ENCODE peak calls at places on chromosomes 3 and 15, in seven cellular contexts. Q is heart right ventricle, B is K562, Z is IMR-90, N is GM10248, E is dorsolateral prefrontal cortex, O is B cell. W is an unnamed sample.

GRCh38 chr3:119206611-119207511 is 33.5 kb downstream of the UPK1B start:
- DNase-seq in Q (no peak), N (no peak), Z (no peak), E (no peak), B (peak; percentile 2), O (no peak), W (no peak)

GRCh38 chr3:194756460-194757355 is 71.0 kb downstream of the FAM43A start:
- DNase-seq in E (peak; percentile 92), N (no peak), Q (no peak), B (peak; percentile 11), Z (no peak), O (no peak), W (no peak)

GRCh38 chr3:45986303-45986982 is 9.2 kb downstream of the FYCO1 start:
- DNase-seq in O (no peak), B (peak; percentile 29), N (no peak), E (no peak), Q (peak; percentile 71), Z (peak; percentile 87), W (peak; percentile 58)

GRCh38 chr3:196969660-196970546 is 1.3 kb upstream of the PIGZ start:
- DNase-seq in O (peak; percentile 61), N (peak; percentile 89), E (no peak), Z (peak; percentile 35), Q (peak; percentile 27), B (peak; percentile 82), W (peak; percentile 44)

GRCh38 chr3:55333041-55333440 is 154.1 kb downstream of the WNT5A start:
- DNase-seq in O (no peak), Q (no peak), E (no peak), Z (peak; percentile 35), N (no peak), B (no peak), W (peak; percentile 56)

GRCh38 chr15:65331811-65332210 is 27.3 kb downstream of the RNU5B-1 start:
- DNase-seq in Q (no peak), Z (no peak), O (no peak), N (no peak), B (no peak), E (no peak), W (no peak)

GRCh38 chr3:4571690-4572334 is 78.7 kb downstream of the ITPR1 start:
- DNase-seq in E (no peak), B (peak; percentile 52), Z (no peak), N (no peak), Q (no peak), O (no peak), W (peak; percentile 8)

GRCh38 chr15:25173241-25174028 is 218.6 kb downstream of the SNRPN start:
- DNase-seq in Z (no peak), B (no peak), Q (peak; percentile 1), E (no peak), O (no peak), N (no peak), W (no peak)

GRCh38 chr3:187072582-187072981 is 66.7 kb downstream of the RPL39L start:
- DNase-seq in N (no peak), B (peak; percentile 20), Q (no peak), O (no peak), E (no peak), Z (no peak), W (no peak)

GRCh38 chr15:82297546-82297945 is 34.9 kb downstream of the SAXO2 start:
- DNase-seq in B (no peak), Z (no peak), Q (no peak), N (no peak), O (no peak), E (no peak), W (no peak)

GRCh38 chr3:132550579-132551305 is 46.3 kb upstream of the ACKR4 start:
- DNase-seq in N (no peak), B (peak; percentile 6), O (no peak), E (no peak), Z (peak; percentile 26), Q (peak; percentile 29), W (peak; percentile 74)

GRCh38 chr15:57323806-57324589 is 52.3 kb upstream of the CGNL1 start:
- DNase-seq in O (no peak), Q (no peak), B (peak; percentile 97), N (peak; percentile 49), Z (peak; percentile 60), E (no peak), W (peak; percentile 94)

GRCh38 chr3:130834476-130834875 is 59.4 kb upstream of the ATP2C1 start:
- DNase-seq in E (no peak), N (no peak), Z (peak; percentile 7), Q (no peak), B (no peak), O (no peak), W (peak; percentile 48)

DNA sequence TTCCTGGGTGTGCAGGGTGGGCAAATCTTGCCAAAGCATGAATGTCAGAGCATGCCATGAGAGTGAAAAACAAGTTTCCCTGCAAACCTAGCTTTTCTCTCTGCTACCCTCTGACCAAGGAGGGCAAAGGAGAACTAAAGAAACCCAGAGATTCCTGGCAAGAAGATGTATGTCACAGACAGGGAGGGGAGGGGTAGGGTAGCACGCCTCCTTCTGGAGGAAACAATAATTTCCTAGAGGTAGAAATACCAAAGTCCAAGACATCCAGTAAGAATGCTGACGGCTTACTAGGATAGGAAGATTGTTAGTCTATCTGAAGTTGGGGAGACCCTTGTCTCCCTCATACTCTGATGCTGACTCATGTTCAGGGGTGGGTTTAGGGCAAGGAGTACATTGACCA is 203.9 kb downstream of the NR1D2 start:
- DNase-seq in Q (no peak), Z (no peak), B (peak; percentile 29), E (no peak), O (no peak), N (no peak), W (peak; percentile 36)
- TF ChIP-seq CTCF in Q (no peak), Z (no peak), B (peak; percentile 48), E (no peak), O (no peak), N (no peak), W (peak; percentile 46)

GRCh38 chr3:81393251-81393650 is 368.2 kb downstream of the GBE1 start:
- DNase-seq in E (no peak), O (no peak), N (no peak), Z (no peak), B (no peak), Q (no peak), W (peak; percentile 3)

GRCh38 chr3:81394656-81395055 is 366.8 kb downstream of the GBE1 start:
- DNase-seq in Z (no peak), B (no peak), N (no peak), O (no peak), Q (no peak), E (no peak), W (no peak)

DNA sequence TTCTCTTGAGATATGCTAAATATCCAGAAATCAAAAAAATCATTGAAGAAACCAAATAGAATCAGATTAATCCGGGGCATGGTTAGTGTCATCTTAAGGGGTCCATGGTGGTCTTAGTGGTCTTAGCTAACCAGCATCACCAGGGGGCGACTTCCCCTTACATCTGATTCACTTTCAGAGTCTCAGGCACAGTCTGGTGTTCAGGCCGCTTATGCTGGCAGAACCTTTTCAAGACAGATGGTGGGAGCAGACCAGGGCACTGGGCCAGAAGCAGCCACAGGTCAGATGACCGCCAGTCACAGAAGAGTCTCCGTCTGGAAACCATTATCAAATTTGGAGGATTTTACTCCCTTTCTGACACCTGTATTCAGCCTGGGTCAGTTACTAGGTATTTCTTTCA is 365.7 kb downstream of the GBE1 start:
- DNase-seq in O (no peak), N (no peak), Z (no peak), E (no peak), Q (no peak), B (peak; percentile 0), W (no peak)
- TF ChIP-seq CTCF in O (no peak), N (no peak), Z (peak; percentile 2), E (no peak), Q (no peak), B (no peak), W (no peak)

DNA sequence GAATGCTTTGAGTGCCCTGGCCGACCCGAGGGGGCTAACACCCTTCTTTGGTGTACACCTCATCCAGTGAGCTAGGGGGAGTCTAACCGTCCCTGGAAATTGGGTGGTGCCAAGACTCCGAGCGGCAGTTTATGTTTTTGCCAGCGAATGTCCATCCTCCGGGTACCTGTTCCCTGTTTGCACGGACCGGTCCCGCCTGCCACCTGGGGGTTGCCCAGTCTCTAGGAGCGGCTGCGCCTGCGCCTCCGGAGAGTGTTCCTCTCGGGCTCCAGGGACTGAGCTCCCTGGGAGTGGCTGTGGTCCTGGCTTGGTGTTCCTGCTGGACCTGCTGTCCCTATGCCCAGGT is 913 bp upstream of the WNT7A start:
- DNase-seq in B (no peak), E (no peak), Z (no peak), Q (no peak), N (no peak), O (no peak), W (no peak)
- TF ChIP-seq CTCF in B (no peak), E (no peak), Z (no peak), Q (no peak), N (no peak), O (no peak), W (no peak)

GRCh38 chr15:39438795-39439577 is 141.9 kb upstream of the THBS1 start:
- DNase-seq in O (no peak), Q (no peak), N (no peak), E (peak; percentile 11), B (peak; percentile 15), Z (peak; percentile 40), W (no peak)
- TF ChIP-seq CTCF in O (no peak), Q (no peak), N (no peak), E (no peak), B (peak; percentile 11), Z (peak; percentile 9), W (peak; percentile 18)

GRCh38 chr15:42273099-42273899 is at the start of the genes GANC and TMEM87A:
- DNase-seq in O (peak; percentile 97), B (peak; percentile 99), E (peak; percentile 97), Q (peak; percentile 98), Z (peak; percentile 99), N (peak; percentile 93), W (peak; percentile 99)
- TF ChIP-seq CTCF in O (no peak), B (peak; percentile 1), E (no peak), Q (no peak), Z (no peak), N (no peak), W (no peak)

DNA sequence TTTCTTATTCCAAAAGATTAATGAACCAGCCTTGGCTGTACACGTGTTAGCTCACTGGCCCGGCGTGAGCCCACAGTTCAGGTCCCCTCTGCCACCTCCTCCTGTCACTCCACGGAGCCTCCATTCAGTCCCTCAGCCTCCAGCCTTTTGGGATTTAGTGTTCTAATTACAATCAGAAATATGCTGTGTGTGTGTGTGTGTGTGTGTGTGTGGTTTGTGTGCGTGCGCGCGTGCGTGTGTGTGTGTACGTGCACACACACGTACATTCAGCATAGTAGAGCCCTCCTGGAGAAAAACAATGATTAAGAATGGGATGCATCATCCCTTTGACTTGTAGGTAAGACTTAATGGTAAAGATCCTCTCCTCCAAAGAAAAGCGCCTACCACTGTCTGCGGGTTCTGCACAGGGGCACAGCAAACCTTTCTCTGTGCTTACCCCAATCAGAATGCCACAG is 791 bp downstream of the CA12 start:
- DNase-seq in N (no peak), O (no peak), E (no peak), B (no peak), Q (no peak), Z (no peak), W (no peak)
- TF ChIP-seq CTCF in N (no peak), O (no peak), E (no peak), B (no peak), Q (no peak), Z (no peak), W (no peak)

W was measured in choroid plexus epithelial cell.